ENCODE peak calls at places on chromosomes 16 and 17, in nine cellular contexts. X is transverse colon, U is Karpas-422, Z is thoracic aorta, K is fibroblast of lung, L is Panc1, Q is tibial nerve, M is IMR-90, J is PC-3. G is an unnamed sample. For H3K4me1 and H3K27me3, the result is how much of the 10 kb centered on the place peaks cover.

GRCh38 chr17:39177256-39177655 is 11.3 kb upstream of the ARL5C start:
- DNase-seq in J (no peak), Q (no peak), X (no peak), U (peak), M (no peak), Z (no peak), L (no peak), K (no peak), G (no peak)

GRCh38 chr16:22623351-22623781 is 112.7 kb downstream of the NPIPB5 start:
- DNase-seq in J (no peak), X (no peak), Z (no peak), K (peak), M (no peak), Q (no peak), U (no peak), L (no peak), G (no peak)

GRCh38 chr17:32271844-32272243 is 6.2 kb downstream of the RHBDL3 start:
- DNase-seq in K (no peak), L (no peak), U (no peak), X (no peak), J (no peak), Q (no peak), M (no peak), Z (no peak), G (no peak)

GRCh38 chr17:31480067-31480466 is 88.6 kb downstream of the RAB11FIP4 start:
- DNase-seq in U (no peak), Z (no peak), M (no peak), J (no peak), Q (no peak), K (no peak), L (no peak), X (no peak), G (no peak)

GRCh38 chr17:65559802-65560627 is 1.4 kb downstream of the AXIN2 start:
- DNase-seq in L (no peak), Z (no peak), M (no peak), J (no peak), K (peak), U (no peak), Q (no peak), X (peak), G (peak)

GRCh38 chr17:56914641-56915263 is 903 bp upstream of the TRIM25 start:
- DNase-seq in M (no peak), X (no peak), Z (no peak), Q (no peak), K (peak), L (peak), J (peak), U (peak), G (peak)

GRCh38 chr16:47574091-47575054 is 113.2 kb downstream of the PHKB start:
- DNase-seq in K (peak), U (peak), X (no peak), Q (no peak), L (no peak), J (peak), Z (no peak), M (peak), G (no peak)

GRCh38 chr16:76583466-76583865 is 306.3 kb downstream of the CNTNAP4 start:
- DNase-seq in J (peak), U (no peak), Q (peak), M (no peak), L (no peak), X (no peak), Z (no peak), K (no peak), G (no peak)

GRCh38 chr17:43118679-43119615 is 6.2 kb downstream of the BRCA1 start:
- DNase-seq in M (peak), L (no peak), Z (no peak), Q (no peak), J (no peak), X (no peak), U (no peak), K (no peak), G (no peak)

GRCh38 chr16:1102921-1103648 is 7.0 kb upstream of the C1QTNF8 start:
- DNase-seq in Q (peak), K (no peak), Z (no peak), X (peak), U (peak), L (no peak), M (no peak), J (peak), G (no peak)

GRCh38 chr16:17282247-17282646 is 188.5 kb downstream of the XYLT1 start:
- DNase-seq in Q (no peak), M (no peak), J (no peak), L (no peak), U (peak), K (no peak), Z (no peak), X (no peak), G (no peak)

GRCh38 chr16:21028728-21029127 is 121.9 kb downstream of the DNAH3 start:
- DNase-seq in M (no peak), X (no peak), Z (no peak), J (no peak), Q (no peak), K (no peak), L (no peak), U (no peak), G (no peak)

GRCh38 chr16:21023509-21024202 is 123.1 kb downstream of the LYRM1 start:
- DNase-seq in Q (no peak), K (no peak), U (no peak), M (no peak), Z (no peak), X (peak), L (no peak), J (no peak), G (no peak)

GRCh38 chr16:21021316-21021715 is 120.7 kb downstream of the LYRM1 start:
- DNase-seq in Z (no peak), M (no peak), J (no peak), K (no peak), Q (no peak), X (no peak), L (no peak), U (no peak), G (no peak)

GRCh38 chr16:21026846-21027245 is 123.8 kb downstream of the DNAH3 start:
- DNase-seq in M (no peak), J (no peak), U (no peak), X (no peak), L (no peak), Q (no peak), Z (no peak), K (no peak), G (no peak)
- H3K4me3 ChIP-seq in M (no peak), J (no peak), U (no peak), X (no peak), L (no peak), Q (no peak), Z (no peak), K (no peak), G (no peak)

GRCh38 chr17:73769480-73769879 is 125.2 kb upstream of the SDK2 start:
- DNase-seq in L (no peak), U (no peak), X (no peak), Q (no peak), M (no peak), J (no peak), Z (no peak), K (no peak), G (no peak)

GRCh38 chr17:73770849-73771229 is 126.6 kb upstream of the SDK2 start:
- DNase-seq in M (no peak), K (no peak), Q (no peak), L (no peak), U (no peak), J (no peak), X (no peak), Z (no peak), G (no peak)

GRCh38 chr17:73768691-73769090 is 124.4 kb upstream of the SDK2 start:
- DNase-seq in M (no peak), Z (no peak), J (no peak), K (no peak), Q (no peak), X (no peak), U (no peak), L (no peak), G (no peak)

GRCh38 chr17:73772107-73772705 is 128.0 kb upstream of the SDK2 start:
- DNase-seq in M (no peak), J (no peak), Z (no peak), K (no peak), L (no peak), Q (no peak), U (no peak), X (no peak), G (no peak)

DNA sequence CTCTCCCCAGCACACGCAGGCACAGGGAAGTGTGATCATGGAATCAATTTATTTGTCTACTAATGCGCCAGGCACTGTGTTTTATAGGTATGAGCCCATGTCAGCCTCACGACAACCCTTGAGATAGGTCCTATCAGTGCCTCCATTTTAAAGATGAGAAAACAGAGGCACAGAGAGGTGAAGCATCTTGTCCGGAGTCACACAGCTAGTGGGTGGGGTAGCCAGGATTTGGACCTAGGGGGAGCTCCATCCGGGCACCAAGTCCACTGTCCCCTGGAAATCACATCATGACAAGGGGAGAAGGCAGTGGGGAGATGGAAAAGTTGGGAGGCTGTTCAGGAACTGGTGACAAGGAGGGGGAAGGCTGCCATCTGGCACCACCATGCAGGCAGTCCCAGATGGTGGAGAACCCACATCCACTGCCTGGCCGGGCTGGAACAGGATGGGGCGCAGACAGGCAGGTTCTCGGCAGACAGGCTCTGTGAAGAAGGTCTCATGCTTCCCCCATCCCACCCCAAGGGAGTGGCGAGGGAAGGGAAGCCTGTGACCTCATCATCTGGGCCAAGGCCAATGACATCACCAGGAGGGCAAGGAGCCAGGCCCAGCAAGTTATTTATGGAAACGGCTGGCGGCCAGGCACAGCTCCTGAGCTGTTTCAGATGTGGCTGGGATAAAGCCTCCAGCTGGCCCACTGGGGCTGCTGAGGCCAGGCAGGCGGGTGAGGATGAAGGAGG is 126.0 kb upstream of the SDK2 start:
- DNase-seq in L (peak), U (no peak), J (peak), X (peak), Q (peak), M (peak), K (peak), Z (peak), G (no peak)
- H3K4me1 ChIP-seq in L (under half), U (under half), J (under half), X (under half), Q (under half), M (under half), K (under half), Z (under half), G (under half)

DNA sequence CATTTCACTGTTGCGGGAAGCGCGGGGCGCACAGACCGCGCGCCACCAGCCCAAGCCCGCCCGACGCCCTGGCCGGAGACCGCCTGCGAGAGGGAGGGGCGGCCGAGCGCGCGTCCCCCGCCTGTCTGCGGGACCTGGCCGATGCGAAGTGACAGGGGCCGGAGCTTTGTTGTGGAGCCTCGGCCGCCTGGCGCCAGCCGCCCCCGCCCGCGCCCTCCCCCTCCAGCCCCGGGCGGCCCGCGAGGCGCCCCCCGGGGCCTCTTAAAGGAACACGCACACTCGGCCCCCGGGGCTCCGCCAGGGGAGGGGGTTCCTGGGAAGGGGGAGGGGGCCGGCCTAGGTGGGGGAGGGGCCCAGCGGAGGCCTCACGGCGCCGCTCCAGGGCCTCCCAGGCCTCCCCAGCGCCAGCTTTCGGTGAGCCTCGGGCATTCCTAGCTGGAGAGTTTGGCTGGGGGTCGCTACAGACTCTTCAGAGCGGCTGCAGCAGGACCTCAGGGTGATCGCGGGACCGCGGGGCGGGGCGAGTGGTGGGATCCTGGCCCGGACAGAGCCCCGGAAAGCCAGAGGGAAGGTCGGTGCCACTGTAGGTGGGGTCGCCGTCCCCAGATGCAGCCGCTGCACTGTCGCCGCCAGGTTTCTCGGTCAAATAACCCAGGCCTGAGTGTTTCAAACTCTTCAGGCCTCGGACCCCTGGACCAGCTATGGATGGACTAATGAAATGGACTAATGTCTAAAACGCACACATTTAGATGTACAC is 2.4 kb upstream of the TBX2 start:
- DNase-seq in L (no peak), Q (no peak), X (no peak), M (peak), J (no peak), Z (no peak), U (no peak), K (no peak), G (no peak)
- H3K27me3 ChIP-seq in L (under half), Q (under half), X (half or more), M (under half), J (under half), Z (under half), U (under half), K (under half), G (under half)

DNA sequence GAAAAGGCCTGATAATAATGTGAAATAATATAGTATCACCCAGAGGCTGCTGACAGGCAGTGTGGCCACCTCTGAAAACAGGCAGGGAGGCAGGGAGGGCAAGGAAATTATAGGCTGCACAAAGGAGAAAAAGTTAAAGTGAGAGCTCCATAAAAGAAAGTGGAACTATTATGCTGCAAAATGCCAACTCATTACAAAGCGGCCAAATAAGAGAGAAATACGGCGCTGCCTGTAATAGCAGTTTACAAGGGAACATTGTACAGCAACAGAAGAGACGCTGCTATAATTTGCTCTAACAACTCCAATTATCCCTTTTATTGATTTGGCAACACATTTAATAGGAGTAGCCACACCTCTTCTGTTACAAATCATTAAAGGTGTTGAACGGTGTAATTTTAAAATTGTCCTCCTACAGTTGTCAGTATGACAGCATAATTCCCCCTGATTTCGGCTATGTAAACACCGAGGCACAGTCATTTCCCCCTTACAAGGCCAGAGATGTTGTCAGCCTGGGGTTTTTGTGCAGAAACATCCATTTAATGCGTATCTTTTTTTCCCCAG is 120.3 kb downstream of the MRM1 start:
- DNase-seq in Q (no peak), J (no peak), M (peak), K (no peak), U (no peak), Z (no peak), X (no peak), L (no peak), G (no peak)
- H3K4me3 ChIP-seq in Q (peak), J (peak), M (peak), K (no peak), U (peak), Z (peak), X (peak), L (peak), G (peak)

GRCh38 chr17:78140169-78141051 is 5.8 kb upstream of the C17orf99 start:
- DNase-seq in Z (peak), Q (peak), K (peak), X (peak), L (peak), U (peak), J (peak), M (peak), G (peak)
- H3K4me1 ChIP-seq in Z (under half), Q (under half), K (under half), X (under half), L (under half), U (under half), J (under half), M (under half), G (under half)

DNA sequence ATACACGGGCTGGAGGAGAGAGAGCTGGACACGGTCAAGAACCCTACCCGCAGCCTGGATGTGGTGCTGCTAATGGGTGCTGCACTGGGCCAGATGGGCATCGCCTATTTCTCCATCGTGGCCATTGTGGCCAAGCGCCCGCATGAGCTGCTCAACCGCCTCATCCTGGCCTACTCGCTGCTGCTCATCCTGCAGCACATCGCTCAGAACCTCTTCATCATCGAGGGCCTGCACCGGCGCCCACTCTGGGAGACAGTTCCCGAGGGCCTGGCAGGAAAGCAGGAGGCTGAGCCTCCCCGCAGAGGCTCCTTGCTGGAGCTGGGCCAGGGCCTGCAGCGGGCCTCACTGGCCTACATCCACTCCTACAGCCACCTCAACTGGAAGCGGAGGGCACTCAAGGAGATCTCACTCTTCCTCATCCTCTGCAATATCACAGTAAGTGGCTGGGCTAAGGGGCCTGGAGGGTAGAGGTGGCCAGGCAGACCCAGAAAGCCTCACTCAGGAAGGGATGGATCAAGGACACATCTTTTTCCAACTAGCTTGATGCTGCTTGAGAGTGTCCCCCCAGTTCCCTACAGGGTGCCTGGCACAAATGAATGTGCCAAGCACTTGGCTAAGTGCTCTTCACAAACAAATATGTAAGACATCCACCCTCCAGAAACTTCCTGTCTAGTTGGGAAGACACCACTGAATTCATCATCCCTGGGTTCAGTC is 11.5 kb downstream of the OTOP3 start:
- DNase-seq in Q (no peak), J (no peak), Z (no peak), X (no peak), U (no peak), K (no peak), M (no peak), L (no peak), G (no peak)
- H3K27me3 ChIP-seq in Q (under half), J (under half), Z (under half), X (under half), U (under half), K (under half), M (half or more), L (under half), G (half or more)

GRCh38 chr17:71187145-71187878 is 933.5 kb upstream of the SOX9 start:
- DNase-seq in X (no peak), J (peak), Z (no peak), L (no peak), K (no peak), M (no peak), U (no peak), Q (no peak), G (no peak)

GRCh38 chr17:71192848-71193247 is 928.0 kb upstream of the SOX9 start:
- DNase-seq in K (no peak), U (no peak), L (no peak), J (no peak), Q (no peak), X (no peak), Z (no peak), M (peak), G (no peak)

GRCh38 chr17:71192039-71192555 is 928.7 kb upstream of the SOX9 start:
- DNase-seq in M (no peak), J (no peak), X (no peak), Z (no peak), U (no peak), K (no peak), Q (no peak), L (no peak), G (no peak)

GRCh38 chr17:71189493-71189831 is 931.4 kb upstream of the SOX9 start:
- DNase-seq in K (no peak), L (no peak), Q (no peak), Z (no peak), X (no peak), J (no peak), M (no peak), U (no peak), G (no peak)

DNA sequence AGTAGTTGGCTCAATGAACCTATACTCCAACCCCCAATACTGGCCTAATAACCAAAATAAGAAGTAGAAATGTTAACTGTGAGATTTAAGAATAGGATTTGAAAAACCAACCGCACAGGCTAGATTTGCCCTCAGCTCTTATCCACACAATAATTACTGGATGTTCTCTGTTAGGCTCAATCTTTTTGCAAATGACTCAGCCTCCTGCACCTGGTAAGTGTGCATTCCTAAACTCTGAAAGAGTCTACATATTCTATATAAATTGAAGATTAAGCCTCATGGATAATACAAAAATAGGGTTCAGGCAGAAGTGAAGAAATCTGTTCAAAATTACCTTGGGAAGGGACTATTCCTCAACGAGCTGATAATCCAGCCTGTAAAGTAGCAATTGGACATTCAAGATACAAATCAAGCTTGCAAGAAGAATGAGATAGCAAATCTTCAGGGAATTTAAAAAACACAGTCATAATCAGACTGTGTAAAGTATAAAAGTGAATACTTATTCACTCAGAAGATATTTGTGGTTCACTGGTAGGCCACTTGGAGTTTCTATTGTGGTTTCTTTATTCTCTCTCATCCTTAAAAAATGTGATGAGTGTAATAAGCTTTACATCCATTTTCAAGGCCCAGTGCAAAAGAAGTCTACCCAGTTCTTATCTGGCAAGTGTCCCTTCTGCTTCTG is 931.9 kb upstream of the SOX9 start:
- DNase-seq in M (peak), L (peak), J (peak), X (no peak), Q (no peak), K (peak), U (no peak), Z (no peak), G (peak)
- H3K4me3 ChIP-seq in M (no peak), L (no peak), J (peak), X (no peak), Q (no peak), K (no peak), U (no peak), Z (no peak), G (no peak)

GRCh38 chr16:11794991-11795886 is 1.8 kb downstream of the ZC3H7A start:
- DNase-seq in L (no peak), Q (peak), U (no peak), K (no peak), M (no peak), X (no peak), J (no peak), Z (no peak), G (no peak)
- H3K4me1 ChIP-seq in L (under half), Q (under half), U (half or more), K (under half), M (under half), X (half or more), J (under half), Z (half or more), G (half or more)

DNA sequence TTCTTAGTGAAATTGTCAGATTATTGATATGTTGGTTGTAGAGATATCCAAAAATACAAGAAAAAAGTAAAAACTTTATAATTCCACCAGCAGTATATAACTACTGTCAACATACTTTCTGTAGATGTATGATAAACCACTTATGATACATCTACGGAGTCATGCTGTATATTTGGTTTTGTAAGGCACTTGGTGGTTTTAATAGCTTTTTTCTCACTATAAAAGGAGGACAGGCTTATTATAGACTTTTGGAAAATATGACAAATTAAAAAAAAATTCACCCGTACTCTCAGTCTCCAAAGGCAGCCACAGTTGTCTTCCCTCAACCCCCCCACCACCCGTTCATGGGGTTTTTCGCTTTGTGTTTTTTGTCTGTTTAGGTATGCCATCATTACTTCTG is 14.8 kb downstream of the RAI1 start:
- DNase-seq in K (no peak), Q (no peak), Z (no peak), U (no peak), J (no peak), L (no peak), X (no peak), M (no peak), G (no peak)
- H3K27me3 ChIP-seq in K (under half), Q (under half), Z (under half), U (under half), J (under half), L (under half), X (under half), M (under half), G (under half)

G was measured in SJSA1.